ENCODE peak calls at places on chromosomes 1 and 21, in six cellular contexts. P is astrocyte; O is CD8-positive, alpha-beta T cell; J is body of pancreas; N is WTC11; Z is spleen. S is an unnamed sample.

GRCh38 chr1:67532452-67533216 is 102.4 kb upstream of the SERBP1 start:
- DNase-seq in P (peak; percentile 78), O (no peak), J (peak; percentile 47), N (peak; percentile 20), Z (no peak), S (no peak)

GRCh38 chr1:202112864-202113689 is 9.6 kb upstream of the GPR37L1 start:
- DNase-seq in P (peak; percentile 16), O (no peak), J (peak; percentile 73), N (no peak), Z (no peak), S (no peak)

GRCh38 chr1:199875337-199875736 is 152.2 kb upstream of the NR5A2 start:
- DNase-seq in P (no peak), O (no peak), J (no peak), N (no peak), Z (no peak), S (no peak)

GRCh38 chr1:210598135-210598652 is 269.5 kb downstream of the HHAT start:
- DNase-seq in P (peak; percentile 98), O (no peak), J (no peak), N (no peak), Z (no peak), S (no peak)

GRCh38 chr1:37875833-37876232 is 16.4 kb upstream of the MTF1 start:
- DNase-seq in P (no peak), O (no peak), J (no peak), N (no peak), Z (no peak), S (no peak)

GRCh38 chr1:248618119-248618518 is 16.8 kb downstream of the OR2T11 start:
- DNase-seq in P (no peak), O (no peak), J (no peak), N (no peak), Z (no peak), S (no peak)

GRCh38 chr1:75672528-75673393 is 51.7 kb upstream of the ACADM start:
- DNase-seq in P (peak; percentile 90), O (no peak), J (no peak), N (peak; percentile 23), Z (no peak), S (no peak)

GRCh38 chr1:37954316-37954971 is 7.6 kb upstream of the INPP5B start:
- DNase-seq in P (no peak), O (no peak), J (no peak), N (no peak), Z (no peak), S (no peak)

GRCh38 chr1:228459091-228459993 is 27.8 kb upstream of the RNF187 start:
- DNase-seq in P (peak; percentile 60), O (peak; percentile 46), J (peak; percentile 42), N (peak; percentile 78), Z (peak; percentile 85), S (peak; percentile 22)

GRCh38 chr1:30618335-30618747 is 105.0 kb downstream of the MATN1 start:
- DNase-seq in P (peak; percentile 5), O (no peak), J (no peak), N (no peak), Z (no peak), S (no peak)

GRCh38 chr1:26094677-26095383 is 16.8 kb upstream of the PDIK1L start:
- DNase-seq in P (no peak), O (no peak), J (no peak), N (peak; percentile 72), Z (peak; percentile 77), S (no peak)

GRCh38 chr1:22285545-22286396 is 142.9 kb upstream of the WNT4 start:
- DNase-seq in P (no peak), O (no peak), J (no peak), N (no peak), Z (no peak), S (no peak)

GRCh38 chr21:35796834-35797233 is 263.5 kb downstream of the SETD4 start:
- DNase-seq in P (no peak), O (no peak), J (no peak), N (no peak), Z (no peak), S (no peak)

GRCh38 chr1:50237081-50237480 is 128.4 kb downstream of the ELAVL4 start:
- DNase-seq in P (no peak), O (no peak), J (no peak), N (no peak), Z (no peak), S (no peak)

GRCh38 chr1:12469493-12469892 is 148.5 kb downstream of the DHRS3 start:
- DNase-seq in P (no peak), O (no peak), J (peak; percentile 31), N (no peak), Z (no peak), S (no peak)

GRCh38 chr1:116873680-116874271 is 35.9 kb upstream of the PTGFRN start:
- DNase-seq in P (no peak), O (no peak), J (no peak), N (no peak), Z (no peak), S (no peak)

DNA sequence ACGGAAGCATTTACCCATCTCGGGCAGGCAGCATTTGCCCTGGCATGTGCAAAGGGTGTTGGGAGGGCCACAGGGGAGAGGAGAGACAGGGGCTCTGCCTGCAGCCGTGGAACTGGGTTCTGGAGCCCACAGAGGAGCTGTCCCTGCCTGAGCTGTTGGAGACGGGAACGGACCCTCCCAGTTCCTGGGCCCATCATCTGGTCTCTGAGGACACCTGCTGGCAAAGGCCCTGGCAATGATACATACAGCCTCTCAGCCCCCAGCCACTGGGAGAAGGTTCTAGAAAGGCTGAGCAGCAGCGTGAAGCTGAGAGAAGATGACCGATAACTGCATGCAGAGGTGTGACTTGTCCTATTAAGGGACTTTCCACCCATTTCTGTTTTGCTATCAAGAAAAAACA is 31.4 kb downstream of the FAAP20 start:
- DNase-seq in P (no peak), O (peak; percentile 50), J (no peak), N (no peak), Z (no peak), S (no peak)
- TF ChIP-seq CTCF in P (peak; percentile 8), O (no peak), J (no peak), N (no peak), Z (no peak), S (no peak)

DNA sequence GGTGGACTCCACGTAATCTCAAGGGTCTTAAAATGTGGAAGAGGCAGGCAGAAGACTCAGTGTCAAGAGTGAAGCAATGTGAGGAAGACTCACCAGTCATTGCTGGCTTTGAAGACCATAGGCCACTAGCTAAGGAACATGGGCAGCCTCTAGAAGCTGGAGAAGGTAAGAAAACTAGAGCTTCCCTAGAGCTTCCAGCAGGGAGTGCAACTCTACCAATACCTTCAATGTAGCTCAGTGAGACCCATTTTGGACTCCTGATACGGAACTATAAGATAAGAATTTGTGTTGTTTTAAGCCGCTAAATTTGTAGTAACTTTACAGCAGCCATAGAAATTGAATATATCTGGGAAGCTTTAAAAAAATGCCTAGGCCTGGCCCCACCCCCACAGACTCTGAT is 18.9 kb downstream of the METTL13 start:
- DNase-seq in P (no peak), O (no peak), J (no peak), N (no peak), Z (no peak), S (no peak)
- TF ChIP-seq CTCF in P (no peak), O (no peak), J (no peak), N (no peak), Z (no peak), S (no peak)

GRCh38 chr1:242425232-242425631 is 99.3 kb downstream of the PLD5 start:
- DNase-seq in P (no peak), O (no peak), J (no peak), N (no peak), Z (no peak), S (no peak)
- TF ChIP-seq CTCF in P (no peak), O (no peak), J (no peak), N (no peak), Z (no peak), S (no peak)

GRCh38 chr1:169550294-169550693 is 36.0 kb downstream of the F5 start:
- DNase-seq in P (peak; percentile 20), O (no peak), J (no peak), N (no peak), Z (no peak), S (no peak)
- TF ChIP-seq CTCF in P (peak; percentile 46), O (peak; percentile 38), J (peak; percentile 64), N (no peak), Z (peak; percentile 45), S (no peak)

S was measured in activated B cell treated with CpG ODN at 0.5 μM for 24 hours.